ENCODE peak calls at places on chromosome 18, in four cellular contexts. C is upper lobe of right lung, F is Caco-2, N is ovary. U is an unnamed sample. For H3K9me3, the result is how much of the 10 kb centered on the place peaks cover.

GRCh38 chr18:57533399-57533884 is 53.1 kb downstream of the FECH start:
- DNase-seq in F (no peak), C (no peak), N (no peak), U (no peak)

GRCh38 chr18:35158728-35159443 is 81.9 kb upstream of the ZNF397 start:
- DNase-seq in C (no peak), F (no peak), N (no peak), U (no peak)

GRCh38 chr18:33578371-33579146 is 540 bp downstream of the ASXL3 start:
- DNase-seq in F (peak), N (peak), C (peak), U (peak)

GRCh38 chr18:69580107-69580506 is 179.4 kb downstream of the DOK6 start:
- DNase-seq in F (no peak), N (no peak), C (no peak), U (no peak)

GRCh38 chr18:35515460-35516130 is 17.8 kb upstream of the INO80C start:
- DNase-seq in C (no peak), N (no peak), F (no peak), U (no peak)

GRCh38 chr18:4096501-4096900 is 358.6 kb downstream of the DLGAP1 start:
- DNase-seq in F (peak), N (no peak), C (no peak), U (no peak)

GRCh38 chr18:10524507-10525425 is 1.1 kb upstream of the NAPG start:
- DNase-seq in F (no peak), N (no peak), C (no peak), U (no peak)

GRCh38 chr18:45004531-45004930 is 323.8 kb downstream of the SETBP1 start:
- DNase-seq in N (no peak), F (no peak), C (no peak), U (no peak)

GRCh38 chr18:22466608-22467390 is 49.1 kb upstream of the CTAGE1 start:
- DNase-seq in F (peak), C (no peak), N (no peak), U (no peak)

GRCh38 chr18:12769644-12770440 is 67.0 kb downstream of the PSMG2 start:
- DNase-seq in N (no peak), C (no peak), F (no peak), U (no peak)

GRCh38 chr18:71212222-71212621 is 923.4 kb downstream of the SOCS6 start:
- DNase-seq in C (no peak), N (no peak), F (no peak), U (peak)
- H3K9me3 ChIP-seq in C (under half), N (under half), F (under half), U (under half)

DNA sequence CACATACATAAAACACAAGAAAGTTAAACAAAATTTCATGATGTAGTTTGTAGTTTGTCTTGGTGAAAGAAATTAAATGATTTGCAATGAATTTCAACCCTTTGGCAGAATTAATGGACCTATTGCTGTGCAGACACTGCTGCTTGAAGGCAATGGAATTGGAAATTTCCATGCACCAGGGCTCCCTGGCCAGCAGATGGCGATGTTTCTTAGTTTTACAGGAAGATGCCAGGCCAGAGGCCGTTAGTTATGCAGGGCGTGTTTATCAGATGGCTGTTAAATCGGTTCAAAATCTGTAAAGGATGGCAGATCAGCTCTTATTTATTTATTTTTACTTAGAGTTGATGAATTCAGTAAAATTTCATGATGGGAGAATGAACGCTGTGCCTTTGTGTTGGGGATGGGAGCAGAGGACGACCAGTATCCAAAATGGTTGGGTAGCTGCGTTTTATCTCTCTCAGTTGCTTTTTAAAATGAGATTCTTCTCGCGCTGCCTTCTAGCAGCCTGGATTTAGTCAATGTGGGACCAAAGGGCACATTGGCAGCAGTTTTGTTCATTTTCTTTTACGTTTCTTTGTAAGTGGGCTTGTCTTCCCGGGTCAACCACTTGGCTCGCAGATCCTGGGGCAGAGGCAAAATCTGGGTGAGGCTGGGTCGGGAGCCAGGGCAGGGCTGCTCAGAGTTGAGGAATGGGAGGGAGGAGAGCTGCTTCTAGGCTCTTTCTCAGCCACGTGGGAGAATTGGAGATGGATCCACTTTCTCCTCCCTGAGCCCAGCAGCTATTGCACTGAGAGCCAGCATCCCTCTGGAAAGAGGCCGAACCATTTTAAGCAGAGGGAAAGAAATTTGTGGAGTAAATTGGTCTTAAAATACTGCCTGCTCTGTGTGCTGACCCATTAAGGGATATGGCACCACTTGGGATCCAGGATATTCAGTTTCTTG is 344.0 kb downstream of the PIK3C3 start:
- DNase-seq in C (peak), F (peak), N (peak), U (peak)
- H3K4me3 ChIP-seq in C (peak), F (no peak), N (peak), U (peak)

GRCh38 chr18:65988972-65989371 is 238.2 kb downstream of the CDH7 start:
- DNase-seq in N (no peak), F (no peak), C (no peak), U (no peak)
- H3K9me3 ChIP-seq in N (under half), F (under half), C (under half), U (under half)

GRCh38 chr18:24268784-24269550 is 128.7 kb downstream of the OSBPL1A start:
- DNase-seq in C (no peak), N (no peak), F (peak), U (no peak)

GRCh38 chr18:24273596-24273995 is 124.0 kb downstream of the OSBPL1A start:
- DNase-seq in F (no peak), N (no peak), C (no peak), U (no peak)

GRCh38 chr18:24270358-24270936 is 127.2 kb downstream of the OSBPL1A start:
- DNase-seq in C (no peak), F (no peak), N (no peak), U (no peak)

GRCh38 chr18:24270937-24271380 is 126.7 kb downstream of the OSBPL1A start:
- DNase-seq in C (no peak), N (no peak), F (no peak), U (no peak)

GRCh38 chr18:24271381-24272331 is 126.0 kb downstream of the OSBPL1A start:
- DNase-seq in F (peak), N (peak), C (peak), U (peak)
- H3K4me3 ChIP-seq in F (peak), N (peak), C (peak), U (peak)

GRCh38 chr18:74569401-74569800 is 28.3 kb upstream of the ZNF407 start:
- DNase-seq in F (no peak), N (no peak), C (no peak), U (no peak)
- H3K9me3 ChIP-seq in F (under half), N (under half), C (under half), U (under half)

DNA sequence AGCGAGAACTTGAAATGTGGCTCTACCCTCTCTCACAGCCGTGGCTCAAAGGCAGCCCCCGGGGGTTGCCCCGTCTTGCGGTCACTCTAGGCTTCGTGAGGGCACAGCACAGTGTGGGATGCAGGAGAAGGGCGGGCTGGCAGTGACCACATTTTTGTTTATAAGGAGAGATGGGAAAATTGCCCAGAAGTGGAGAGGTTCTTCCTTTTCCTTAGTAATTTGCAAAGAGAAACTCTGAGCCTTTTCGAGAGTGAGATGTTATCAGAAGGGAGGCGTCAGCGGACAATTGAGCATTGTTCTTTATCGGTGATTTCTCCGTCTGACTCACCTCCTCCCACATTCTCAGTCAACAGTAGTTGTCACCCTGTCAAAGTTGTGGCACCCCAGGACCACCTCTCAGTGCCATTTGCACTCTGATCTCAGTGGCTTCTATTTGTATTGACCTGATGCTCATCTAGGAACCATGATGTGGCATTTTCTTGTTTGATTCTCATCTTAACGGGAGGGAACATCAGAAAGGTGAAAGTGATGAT is 89.6 kb downstream of the ACAA2 start:
- DNase-seq in N (no peak), F (peak), C (no peak), U (peak)
- H3K4me3 ChIP-seq in N (no peak), F (no peak), C (no peak), U (no peak)

GRCh38 chr18:8720141-8720540 is 14.8 kb downstream of the MTCL1 start:
- DNase-seq in C (no peak), F (no peak), N (no peak), U (no peak)

GRCh38 chr18:8719192-8719591 is 13.8 kb downstream of the MTCL1 start:
- DNase-seq in F (no peak), N (no peak), C (no peak), U (no peak)

GRCh38 chr18:8722946-8723477 is 17.7 kb downstream of the MTCL1 start:
- DNase-seq in F (no peak), C (no peak), N (no peak), U (no peak)

GRCh38 chr18:8721716-8722115 is 16.4 kb downstream of the MTCL1 start:
- DNase-seq in C (no peak), F (peak), N (no peak), U (no peak)

GRCh38 chr18:8721094-8721669 is 15.8 kb downstream of the MTCL1 start:
- DNase-seq in N (no peak), F (no peak), C (no peak), U (no peak)
- H3K9me3 ChIP-seq in N (under half), F (under half), C (under half), U (under half)

DNA sequence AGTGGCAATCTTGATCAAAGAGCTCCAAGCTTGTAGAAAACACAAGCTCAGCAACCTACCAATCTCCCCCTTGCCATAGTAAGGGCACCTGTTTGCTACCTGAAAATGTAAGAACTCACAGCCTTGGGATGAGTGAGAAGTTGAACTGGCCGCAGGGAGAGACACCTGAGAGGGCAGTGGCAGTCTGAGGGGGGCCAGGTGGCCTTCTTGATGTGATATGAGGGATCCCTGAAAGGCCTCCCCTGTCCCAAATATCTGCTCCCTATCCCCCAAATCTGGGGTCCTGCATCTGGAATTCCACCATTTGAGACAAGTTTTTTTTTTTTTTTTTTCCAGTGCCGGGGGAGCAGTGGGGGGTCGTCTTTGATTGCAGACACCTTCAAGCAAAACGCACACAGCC is 230.2 kb upstream of the SMAD2 start:
- DNase-seq in F (no peak), C (no peak), N (peak), U (no peak)
- H3K4me3 ChIP-seq in F (peak), C (peak), N (no peak), U (peak)